ENCODE peak calls at places on chromosomes 13 and 19, in four cellular contexts. F is A673, Z is K562, P is fibroblast of lung. W is an unnamed sample.

GRCh38 chr13:96238861-96239260 is 149.0 kb downstream of the HS6ST3 start:
- DNase-seq in Z (no peak), F (no peak), P (no peak), W (peak)

GRCh38 chr19:15241259-15241658 is 9.0 kb upstream of the EPHX3 start:
- DNase-seq in P (no peak), F (no peak), Z (no peak), W (no peak)

GRCh38 chr19:3643592-3644313 is 17.2 kb upstream of the CACTIN start:
- DNase-seq in F (no peak), Z (no peak), P (no peak), W (no peak)

GRCh38 chr13:29472317-29472961 is 123.0 kb downstream of the SLC7A1 start:
- DNase-seq in F (peak), P (peak), Z (peak), W (peak)

GRCh38 chr19:3420909-3421619 is 54.7 kb downstream of the NFIC start:
- DNase-seq in P (no peak), Z (no peak), F (no peak), W (no peak)

GRCh38 chr19:52734893-52735661 is at the start of gene ZNF611:
- DNase-seq in P (peak), F (peak), Z (peak), W (peak)

GRCh38 chr19:10211691-10212090 is 16.9 kb upstream of the DNMT1 start:
- DNase-seq in Z (no peak), P (no peak), F (no peak), W (no peak)

GRCh38 chr19:1610579-1610978 is 5.3 kb upstream of the UQCR11 start:
- DNase-seq in F (no peak), Z (no peak), P (no peak), W (no peak)

GRCh38 chr13:26020536-26021290 is 31.1 kb downstream of the SHISA2 start:
- DNase-seq in P (no peak), F (no peak), Z (no peak), W (no peak)

GRCh38 chr13:67632590-67632989 is 402.5 kb upstream of the PCDH9 start:
- DNase-seq in P (peak), F (peak), Z (no peak), W (no peak)

GRCh38 chr13:22800726-22801401 is 379.9 kb upstream of the SGCG start:
- DNase-seq in F (no peak), P (peak), Z (no peak), W (no peak)

GRCh38 chr19:17309962-17310461 is 649 bp downstream of the DDA1 start:
- DNase-seq in P (no peak), Z (no peak), F (no peak), W (no peak)

GRCh38 chr19:7292950-7293794 is 1.0 kb downstream of the INSR start:
- DNase-seq in P (no peak), F (no peak), Z (no peak), W (no peak)

GRCh38 chr19:1650627-1651009 is 1.8 kb downstream of the TCF3 start:
- DNase-seq in Z (peak), F (peak), P (peak), W (no peak)

GRCh38 chr19:3189702-3190469 is 4.2 kb downstream of the NCLN start:
- DNase-seq in Z (peak), P (no peak), F (no peak), W (no peak)

GRCh38 chr13:75830842-75831241 is 194.7 kb downstream of the LMO7 start:
- DNase-seq in F (no peak), P (peak), Z (no peak), W (no peak)

GRCh38 chr13:21012211-21012610 is 49.2 kb downstream of the LATS2 start:
- DNase-seq in F (no peak), P (peak), Z (no peak), W (no peak)

GRCh38 chr13:48235100-48235813 is 2.3 kb downstream of the ITM2B start:
- DNase-seq in P (peak), Z (no peak), F (peak), W (peak)

GRCh38 chr19:44783545-44783944 is 5.9 kb downstream of the CBLC start:
- DNase-seq in P (no peak), Z (no peak), F (no peak), W (no peak)

GRCh38 chr13:27005556-27005955 is 166.1 kb downstream of the USP12 start:
- DNase-seq in F (no peak), P (no peak), Z (no peak), W (no peak)

GRCh38 chr19:49534632-49535385 is 7.0 kb downstream of the RCN3 start:
- DNase-seq in P (no peak), Z (peak), F (no peak), W (no peak)

GRCh38 chr13:42885325-42885724 is 103.9 kb downstream of the FAM216B start:
- DNase-seq in F (no peak), Z (no peak), P (no peak), W (no peak)

GRCh38 chr13:45662122-45662521 is 40.0 kb upstream of the CBY2 start:
- DNase-seq in Z (no peak), F (no peak), P (no peak), W (no peak)

GRCh38 chr13:30871713-30872029 is 34.4 kb upstream of the MEDAG start:
- DNase-seq in F (no peak), P (peak), Z (no peak), W (no peak)

GRCh38 chr13:94708971-94709614 is 3.3 kb downstream of the SOX21 start:
- DNase-seq in P (no peak), F (no peak), Z (no peak), W (no peak)

GRCh38 chr19:35944553-35944952 is 8.4 kb downstream of the LRFN3 start:
- DNase-seq in F (no peak), P (no peak), Z (peak), W (no peak)

GRCh38 chr13:93244918-93245280 is 18.3 kb downstream of the GPC6 start:
- DNase-seq in Z (no peak), F (no peak), P (no peak), W (no peak)

GRCh38 chr19:43432866-43433673 is 18.4 kb downstream of the TEX101 start:
- DNase-seq in Z (peak), F (peak), P (peak), W (peak)

GRCh38 chr19:3346677-3347353 is 19.6 kb upstream of the NFIC start:
- DNase-seq in F (peak), P (peak), Z (no peak), W (no peak)

GRCh38 chr13:27593267-27593666 is 27.1 kb downstream of the LNX2 start:
- DNase-seq in Z (no peak), F (no peak), P (no peak), W (no peak)

GRCh38 chr19:3699071-3699740 is 1.1 kb downstream of the PIP5K1C start:
- DNase-seq in P (peak), Z (peak), F (peak), W (no peak)

GRCh38 chr13:47545630-47546029 is 455.4 kb downstream of the SUCLA2 start:
- DNase-seq in P (no peak), Z (no peak), F (no peak), W (no peak)

GRCh38 chr19:40216777-40217026 is 1.5 kb downstream of the TTC9B start:
- DNase-seq in P (no peak), Z (no peak), F (no peak), W (no peak)
- TF ChIP-seq EZH2 in P (no peak), Z (no peak), F (peak), W (no peak)

GRCh38 chr19:42325308-42325895 is at the start of gene MEGF8:
- DNase-seq in F (peak), P (peak), Z (peak), W (peak)

GRCh38 chr19:42323473-42323851 is 2.0 kb upstream of the MEGF8 start:
- DNase-seq in F (no peak), P (no peak), Z (no peak), W (no peak)

GRCh38 chr19:42325896-42326771 is 699 bp downstream of the MEGF8 start:
- DNase-seq in F (no peak), P (no peak), Z (peak), W (no peak)

GRCh38 chr19:42323852-42324654 is 1.4 kb upstream of the MEGF8 start:
- DNase-seq in P (no peak), F (peak), Z (no peak), W (no peak)

GRCh38 chr19:42324655-42325307 is 654 bp upstream of the MEGF8 start:
- DNase-seq in F (no peak), Z (no peak), P (no peak), W (no peak)
- TF ChIP-seq EZH2 in F (no peak), Z (no peak), P (no peak), W (no peak)

GRCh38 chr19:12838182-12838890 is at the start of gene MAST1:
- DNase-seq in P (no peak), Z (peak), F (peak), W (no peak)
- TF ChIP-seq EZH2 in P (peak), Z (no peak), F (no peak), W (no peak)

GRCh38 chr13:110307697-110308376 is 753 bp downstream of the COL4A2 start:
- DNase-seq in Z (no peak), F (no peak), P (peak), W (no peak)
- TF ChIP-seq EZH2 in Z (no peak), F (no peak), P (no peak), W (no peak)